ENCODE peak calls at places on chromosome 1, in five cellular contexts. One of them, this sample, is unnamed.

GRCh38 chr1:162151900-162152829 is 82.7 kb downstream of the NOS1AP start:
- DNase-seq in K562: no peak
- DNase-seq in H1: no peak
- DNase-seq in uterus: no peak
- DNase-seq in heart left ventricle: no peak
- DNase-seq in this sample: no peak

GRCh38 chr1:63032171-63032570 is 248.2 kb downstream of the ATG4C start:
- DNase-seq in K562: no peak
- DNase-seq in H1: no peak
- DNase-seq in uterus: no peak
- DNase-seq in heart left ventricle: no peak
- DNase-seq in this sample: no peak

GRCh38 chr1:119159096-119159495 is 18.6 kb upstream of the WARS2 start:
- DNase-seq in K562: no peak
- DNase-seq in H1: no peak
- DNase-seq in uterus: no peak
- DNase-seq in heart left ventricle: peak; percentile 35
- DNase-seq in this sample: no peak

GRCh38 chr1:118945460-118945859 is 42.7 kb downstream of the TBX15 start:
- DNase-seq in K562: no peak
- DNase-seq in H1: no peak
- DNase-seq in uterus: no peak
- DNase-seq in heart left ventricle: no peak
- DNase-seq in this sample: no peak

GRCh38 chr1:77759090-77760028 is at the start of gene USP33:
- DNase-seq in K562: peak; percentile 95
- DNase-seq in H1: peak; percentile 63
- DNase-seq in uterus: peak; percentile 92
- DNase-seq in heart left ventricle: peak; percentile 90
- DNase-seq in this sample: peak; percentile 93

GRCh38 chr1:110615548-110616130 is 9.5 kb upstream of the KCNA2 start:
- DNase-seq in K562: peak; percentile 67
- DNase-seq in H1: no peak
- DNase-seq in uterus: peak; percentile 29
- DNase-seq in heart left ventricle: peak; percentile 66
- DNase-seq in this sample: peak; percentile 69

GRCh38 chr1:167501513-167502191 is 16.7 kb downstream of the CD247 start:
- DNase-seq in K562: no peak
- DNase-seq in H1: no peak
- DNase-seq in uterus: no peak
- DNase-seq in heart left ventricle: no peak
- DNase-seq in this sample: no peak

GRCh38 chr1:78490861-78491310 is at the start of gene PTGFR:
- DNase-seq in K562: no peak
- DNase-seq in H1: no peak
- DNase-seq in uterus: peak; percentile 54
- DNase-seq in heart left ventricle: no peak
- DNase-seq in this sample: peak; percentile 35

GRCh38 chr1:182087951-182088350 is 26.4 kb upstream of the ZNF648 start:
- DNase-seq in K562: no peak
- DNase-seq in H1: no peak
- DNase-seq in uterus: no peak
- DNase-seq in heart left ventricle: no peak
- DNase-seq in this sample: no peak

GRCh38 chr1:195200772-195201171 is 1407.5 kb downstream of the KCNT2 start:
- DNase-seq in K562: no peak
- DNase-seq in H1: no peak
- DNase-seq in uterus: no peak
- DNase-seq in heart left ventricle: no peak
- DNase-seq in this sample: no peak

GRCh38 chr1:178540646-178541045 is 27.7 kb downstream of the TEX35 start:
- DNase-seq in K562: no peak
- DNase-seq in H1: no peak
- DNase-seq in uterus: no peak
- DNase-seq in heart left ventricle: no peak
- DNase-seq in this sample: no peak

GRCh38 chr1:155934933-155935590 is 849 bp upstream of the KHDC4 start:
- DNase-seq in K562: no peak
- DNase-seq in H1: no peak
- DNase-seq in uterus: no peak
- DNase-seq in heart left ventricle: no peak
- DNase-seq in this sample: no peak

GRCh38 chr1:34796990-34797389 is 4.2 kb downstream of the GJA4 start:
- DNase-seq in K562: peak; percentile 3
- DNase-seq in H1: no peak
- DNase-seq in uterus: no peak
- DNase-seq in heart left ventricle: no peak
- DNase-seq in this sample: no peak

GRCh38 chr1:25885602-25886001 is 10.1 kb upstream of the PAQR7 start:
- DNase-seq in K562: no peak
- DNase-seq in H1: no peak
- DNase-seq in uterus: no peak
- DNase-seq in heart left ventricle: no peak
- DNase-seq in this sample: peak; percentile 3

GRCh38 chr1:165080253-165080896 is 276.1 kb downstream of the LMX1A start:
- DNase-seq in K562: no peak
- DNase-seq in H1: no peak
- DNase-seq in uterus: no peak
- DNase-seq in heart left ventricle: no peak
- DNase-seq in this sample: no peak

GRCh38 chr1:19596719-19597462 is 47.2 kb upstream of the NBL1 start:
- DNase-seq in K562: peak; percentile 97
- DNase-seq in H1: peak; percentile 96
- DNase-seq in uterus: peak; percentile 96
- DNase-seq in heart left ventricle: peak; percentile 98
- DNase-seq in this sample: peak; percentile 97

GRCh38 chr1:235953801-235954200 is 87.1 kb upstream of the LYST start:
- DNase-seq in K562: no peak
- DNase-seq in H1: no peak
- DNase-seq in uterus: no peak
- DNase-seq in heart left ventricle: no peak
- DNase-seq in this sample: no peak

GRCh38 chr1:56819393-56819899 is at the start of gene FYB2:
- DNase-seq in K562: no peak
- DNase-seq in H1: no peak
- DNase-seq in uterus: no peak
- DNase-seq in heart left ventricle: no peak
- DNase-seq in this sample: no peak

GRCh38 chr1:114458208-114458777 is 52.7 kb downstream of the TRIM33 start:
- DNase-seq in K562: no peak
- DNase-seq in H1: no peak
- DNase-seq in uterus: no peak
- DNase-seq in heart left ventricle: no peak
- DNase-seq in this sample: no peak

GRCh38 chr1:172906778-172907592 is 143.8 kb downstream of the TNFSF18 start:
- DNase-seq in K562: peak; percentile 33
- DNase-seq in H1: no peak
- DNase-seq in uterus: no peak
- DNase-seq in heart left ventricle: no peak
- DNase-seq in this sample: no peak

GRCh38 chr1:21700094-21700493 is 30.9 kb upstream of the RAP1GAP start:
- DNase-seq in K562: no peak
- DNase-seq in H1: no peak
- DNase-seq in uterus: no peak
- DNase-seq in heart left ventricle: no peak
- DNase-seq in this sample: no peak

GRCh38 chr1:225845633-225846259 is 35.8 kb downstream of the EPHX1 start:
- DNase-seq in K562: peak; percentile 79
- DNase-seq in H1: peak; percentile 82
- DNase-seq in uterus: peak; percentile 81
- DNase-seq in heart left ventricle: peak; percentile 82
- DNase-seq in this sample: peak; percentile 90

GRCh38 chr1:20233394-20233793 is 47.1 kb upstream of the PLA2G2C start:
- DNase-seq in K562: no peak
- DNase-seq in H1: no peak
- DNase-seq in uterus: no peak
- DNase-seq in heart left ventricle: no peak
- DNase-seq in this sample: no peak

GRCh38 chr1:206020393-206021007 is 3.2 kb downstream of the CTSE start:
- DNase-seq in K562: no peak
- DNase-seq in H1: no peak
- DNase-seq in uterus: no peak
- DNase-seq in heart left ventricle: no peak
- DNase-seq in this sample: no peak

GRCh38 chr1:219189021-219189824 is 15.5 kb downstream of the LYPLAL1 start:
- DNase-seq in K562: no peak
- DNase-seq in H1: no peak
- DNase-seq in uterus: no peak
- DNase-seq in heart left ventricle: no peak
- DNase-seq in this sample: no peak

DNA sequence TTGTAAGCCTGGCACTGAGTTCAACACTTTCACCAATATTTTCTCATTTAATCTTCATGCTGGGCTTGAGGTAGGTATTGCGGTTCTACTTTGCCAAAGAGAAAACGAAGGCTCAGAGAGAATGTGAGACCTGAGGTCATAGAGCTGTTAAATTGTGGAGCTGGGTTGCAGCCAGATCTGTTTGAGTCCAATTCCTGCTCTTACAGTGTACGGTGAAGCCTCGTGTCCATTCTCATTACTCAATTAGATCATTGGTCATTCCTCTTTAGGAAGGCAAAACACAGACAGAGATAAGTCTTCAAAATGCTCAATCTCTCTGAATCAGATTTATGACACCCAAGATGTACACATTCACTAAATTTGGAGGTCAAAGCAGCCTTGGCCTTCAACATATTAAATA is 559.0 kb upstream of the DAB1 start:
- DNase-seq in K562: no peak
- DNase-seq in H1: no peak
- DNase-seq in uterus: no peak
- DNase-seq in heart left ventricle: no peak
- DNase-seq in this sample: no peak
- H3K27ac ChIP-seq in K562: no peak overlapping the region
- H3K27ac ChIP-seq in H1: no peak overlapping the region
- H3K27ac ChIP-seq in uterus: no peak overlapping the region
- H3K27ac ChIP-seq in heart left ventricle: no peak overlapping the region
- H3K27ac ChIP-seq in this sample: no peak overlapping the region

DNA sequence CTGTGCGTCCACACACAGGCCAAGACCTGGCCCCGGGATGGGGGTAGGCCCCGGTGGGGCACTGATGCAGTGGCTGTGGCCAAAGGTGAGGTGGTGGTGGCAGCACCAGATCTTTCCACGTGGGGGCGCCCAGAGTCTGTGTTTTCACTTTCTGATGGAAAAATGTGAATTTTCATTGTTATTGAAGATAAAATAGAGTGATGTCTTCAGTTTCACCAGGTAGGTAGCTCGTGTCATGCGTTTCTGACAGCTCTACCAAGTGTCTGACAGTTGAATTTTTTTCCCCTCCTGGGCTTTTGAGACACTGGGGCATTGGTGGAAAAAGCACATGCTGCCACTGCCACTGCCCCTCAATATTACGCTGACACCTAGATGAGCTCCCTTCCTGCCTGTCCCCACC is 40.0 kb upstream of the MAGOH start:
- DNase-seq in K562: peak; percentile 83
- DNase-seq in H1: no peak
- DNase-seq in uterus: peak; percentile 54
- DNase-seq in heart left ventricle: peak; percentile 44
- DNase-seq in this sample: peak; percentile 72
- H3K27ac ChIP-seq in K562: no peak overlapping the region
- H3K27ac ChIP-seq in H1: no peak overlapping the region
- H3K27ac ChIP-seq in uterus: no peak overlapping the region
- H3K27ac ChIP-seq in heart left ventricle: no peak overlapping the region
- H3K27ac ChIP-seq in this sample: no peak overlapping the region

DNA sequence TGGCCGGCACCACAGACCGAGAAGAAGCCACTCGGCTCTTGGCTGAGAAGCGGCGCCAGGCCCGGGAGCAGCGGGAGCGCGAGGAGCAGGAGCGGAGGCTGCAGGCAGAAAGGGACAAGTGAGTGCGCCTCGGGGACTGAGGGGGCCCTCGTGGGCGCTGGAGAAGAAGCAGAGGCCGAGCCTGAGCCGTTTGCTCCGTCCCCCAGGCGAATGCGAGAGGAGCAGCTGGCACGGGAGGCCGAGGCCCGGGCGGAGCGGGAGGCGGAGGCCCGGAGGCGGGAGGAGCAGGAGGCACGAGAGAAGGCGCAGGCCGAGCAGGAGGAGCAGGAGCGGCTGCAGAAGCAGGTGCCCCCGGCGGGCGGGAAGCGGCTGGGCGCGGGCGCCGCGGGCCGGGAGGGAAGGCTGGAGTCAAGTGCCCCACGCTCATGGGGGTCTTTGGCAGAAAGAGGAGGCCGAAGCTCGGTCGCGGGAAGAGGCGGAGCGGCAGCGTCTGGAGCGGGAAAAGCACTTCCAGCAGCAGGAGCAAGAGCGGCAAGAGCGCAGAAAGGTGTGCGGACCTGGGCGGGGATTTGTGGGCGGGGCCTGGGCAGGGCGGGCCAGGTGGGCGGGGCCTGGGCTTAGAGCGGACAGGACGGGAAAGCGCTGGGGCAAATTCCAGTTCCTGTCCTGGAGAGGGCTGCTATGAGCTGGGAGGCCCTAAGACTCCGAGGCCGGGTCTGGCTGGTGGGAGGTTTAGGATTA is 22.7 kb downstream of the MAP7D1 start:
- DNase-seq in K562: peak; percentile 84
- DNase-seq in H1: peak; percentile 86
- DNase-seq in uterus: no peak
- DNase-seq in heart left ventricle: peak; percentile 57
- DNase-seq in this sample: no peak
- H3K27ac ChIP-seq in K562: no peak overlapping the region
- H3K27ac ChIP-seq in H1: peak overlapping the region; percentile 62
- H3K27ac ChIP-seq in uterus: no peak overlapping the region
- H3K27ac ChIP-seq in heart left ventricle: peak overlapping the region; percentile 54
- H3K27ac ChIP-seq in this sample: peak overlapping the region; percentile 41

GRCh38 chr1:150562384-150563339 is 13.5 kb downstream of the ADAMTSL4 start:
- DNase-seq in K562: no peak
- DNase-seq in H1: no peak
- DNase-seq in uterus: no peak
- DNase-seq in heart left ventricle: no peak
- DNase-seq in this sample: no peak

GRCh38 chr1:150563340-150564038 is 14.3 kb downstream of the ADAMTSL4 start:
- DNase-seq in K562: no peak
- DNase-seq in H1: no peak
- DNase-seq in uterus: peak; percentile 49
- DNase-seq in heart left ventricle: peak; percentile 80
- DNase-seq in this sample: no peak

GRCh38 chr1:150560576-150560975 is 11.4 kb downstream of the ADAMTSL4 start:
- DNase-seq in K562: no peak
- DNase-seq in H1: no peak
- DNase-seq in uterus: no peak
- DNase-seq in heart left ventricle: no peak
- DNase-seq in this sample: peak; percentile 48

GRCh38 chr1:150560986-150561829 is 12.0 kb downstream of the ADAMTSL4 start:
- DNase-seq in K562: peak; percentile 88
- DNase-seq in H1: peak; percentile 92
- DNase-seq in uterus: peak; percentile 97
- DNase-seq in heart left ventricle: peak; percentile 97
- DNase-seq in this sample: peak; percentile 93

GRCh38 chr1:150561830-150562367 is 12.7 kb downstream of the ADAMTSL4 start:
- DNase-seq in K562: peak; percentile 82
- DNase-seq in H1: peak; percentile 80
- DNase-seq in uterus: peak; percentile 94
- DNase-seq in heart left ventricle: peak; percentile 98
- DNase-seq in this sample: peak; percentile 97
- H3K27ac ChIP-seq in K562: peak overlapping the region; percentile 81
- H3K27ac ChIP-seq in H1: peak overlapping the region; percentile 88
- H3K27ac ChIP-seq in uterus: peak overlapping the region; percentile 99
- H3K27ac ChIP-seq in heart left ventricle: peak overlapping the region; percentile 100
- H3K27ac ChIP-seq in this sample: peak overlapping the region; percentile 100

This sample was measured in psoas muscle.